ENCODE peak calls at places on chromosomes 6 and 20, in seven cellular contexts. N, W, V, Z, M, A and S are unnamed samples.

GRCh38 chr6:19472168-19472567 is 365.0 kb upstream of the ID4 start:
- DNase-seq in Z (peak), V (peak), N (no peak), M (no peak), A (peak), W (peak), S (no peak)

GRCh38 chr6:155080876-155081845 is 86.0 kb downstream of the TIAM2 start:
- DNase-seq in W (peak), V (peak), N (no peak), M (no peak), Z (peak), A (no peak), S (no peak)

GRCh38 chr20:3045042-3045815 is 623 bp upstream of the MRPS26 start:
- DNase-seq in Z (peak), W (peak), M (no peak), N (peak), A (no peak), V (peak), S (no peak)

GRCh38 chr20:24917797-24918578 is 31.1 kb upstream of the CST7 start:
- DNase-seq in V (peak), Z (peak), M (peak), N (peak), W (peak), A (peak), S (peak)

GRCh38 chr6:162123797-162124196 is 603.8 kb downstream of the PRKN start:
- DNase-seq in N (no peak), A (peak), Z (no peak), V (no peak), M (no peak), W (no peak), S (no peak)

GRCh38 chr6:168778201-168778600 is 337.2 kb downstream of the SMOC2 start:
- DNase-seq in Z (no peak), N (no peak), A (no peak), W (no peak), M (no peak), V (no peak), S (no peak)

GRCh38 chr6:83252717-83253116 is 59.6 kb downstream of the RWDD2A start:
- DNase-seq in A (peak), W (peak), Z (peak), N (no peak), M (no peak), V (peak), S (no peak)

GRCh38 chr6:39102024-39102820 is 12.8 kb downstream of the SAYSD1 start:
- DNase-seq in A (peak), W (peak), V (peak), M (peak), N (peak), Z (peak), S (peak)

GRCh38 chr20:9306521-9306920 is 207.9 kb upstream of the LAMP5 start:
- DNase-seq in N (no peak), V (peak), A (peak), W (peak), M (no peak), Z (peak), S (no peak)

GRCh38 chr6:51152594-51152993 is 333.9 kb downstream of the TFAP2B start:
- DNase-seq in N (no peak), M (no peak), V (no peak), W (no peak), A (peak), Z (no peak), S (no peak)

DNA sequence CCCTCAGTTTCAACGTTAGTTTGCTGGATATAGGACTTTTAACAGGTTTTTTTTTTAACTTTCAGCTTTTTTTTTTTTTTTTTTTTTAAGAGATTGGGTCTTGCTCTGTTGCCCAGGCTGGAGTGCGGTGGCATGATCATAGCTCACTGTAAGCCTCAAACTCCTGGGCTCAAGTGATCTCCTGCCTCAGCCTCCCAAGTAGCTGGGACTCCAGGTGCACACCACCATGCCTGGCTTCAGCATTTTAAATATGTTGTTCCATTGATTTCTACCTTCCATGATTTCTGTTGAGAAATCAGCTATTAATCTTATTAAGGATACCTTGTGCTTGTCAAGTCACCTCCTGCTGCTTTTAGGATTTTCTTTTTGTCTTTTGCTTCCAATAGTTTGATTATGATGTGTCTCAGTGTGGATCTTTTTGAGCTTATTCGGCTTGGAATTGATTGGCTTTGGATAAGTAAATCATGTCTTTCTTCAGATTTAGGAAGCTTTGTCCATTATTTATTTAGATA is 52.0 kb downstream of the CDYL start:
- DNase-seq in Z (no peak), A (no peak), M (no peak), V (no peak), N (no peak), W (no peak), S (no peak)
- H3K4ac ChIP-seq in Z (no peak), A (no peak), M (no peak), V (peak), N (no peak), W (no peak), S (no peak)

DNA sequence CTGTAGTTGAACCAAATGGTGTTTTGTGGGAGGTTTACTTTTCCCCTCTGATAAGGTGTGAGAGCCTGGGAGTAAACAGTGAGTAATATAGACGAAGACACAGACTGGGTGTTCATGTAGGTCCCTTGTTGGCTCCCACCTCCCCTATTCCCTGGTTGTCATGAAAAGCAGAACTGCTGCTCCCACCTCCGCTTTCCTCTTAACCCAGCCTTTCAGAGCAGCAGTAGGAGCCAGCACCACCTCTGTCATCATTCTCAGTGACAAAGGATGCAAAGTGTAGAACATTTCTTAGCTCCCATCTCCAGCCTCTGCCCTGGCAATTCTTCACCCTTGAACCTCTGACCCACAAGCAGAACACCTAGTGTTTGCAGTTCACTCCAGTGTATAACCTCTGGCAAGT is 29.2 kb downstream of the NCOA7 start:
- DNase-seq in V (no peak), A (no peak), W (no peak), M (no peak), N (no peak), Z (no peak), S (no peak)
- H4K8ac ChIP-seq in V (no peak), A (no peak), W (no peak), M (no peak), N (no peak), Z (no peak), S (no peak)

GRCh38 chr6:72720464-72720863 is 98.6 kb downstream of the KCNQ5 start:
- DNase-seq in M (no peak), N (no peak), A (no peak), Z (no peak), W (peak), V (peak), S (no peak)
- H3K4ac ChIP-seq in M (no peak), N (no peak), A (no peak), Z (no peak), W (no peak), V (no peak), S (no peak)

DNA sequence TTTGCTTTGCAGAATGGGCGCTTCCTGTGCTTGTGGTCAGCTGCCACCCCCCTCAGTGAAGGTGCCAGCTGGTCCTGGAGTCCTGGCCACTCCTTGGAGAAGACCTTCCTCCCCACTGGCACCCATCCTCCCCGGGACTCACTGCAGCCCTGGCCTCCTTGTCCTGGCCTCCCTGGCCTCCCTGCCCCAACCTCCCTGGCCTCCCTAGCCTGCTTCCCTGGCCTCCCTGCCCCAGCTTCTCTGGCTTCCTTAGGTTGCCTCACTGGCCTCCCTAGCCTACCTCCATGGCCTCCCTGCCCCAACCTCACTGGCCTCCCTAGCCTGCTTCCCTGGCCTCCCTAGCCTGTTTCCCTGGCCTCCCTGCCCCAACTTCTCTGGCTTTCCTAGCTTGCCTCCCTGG is 297.8 kb downstream of the CDH4 start:
- DNase-seq in W (no peak), M (no peak), N (no peak), Z (no peak), A (no peak), V (no peak), S (no peak)
- H4K8ac ChIP-seq in W (no peak), M (no peak), N (no peak), Z (no peak), A (no peak), V (no peak), S (no peak)

GRCh38 chr6:167229586-167229985 is 61.5 kb upstream of the UNC93A start:
- DNase-seq in M (peak), A (peak), Z (no peak), V (no peak), N (no peak), W (no peak), S (no peak)
- H3K4ac ChIP-seq in M (no peak), A (peak), Z (no peak), V (no peak), N (no peak), W (no peak), S (no peak)

GRCh38 chr6:144585217-144585814 is 300.2 kb downstream of the UTRN start:
- DNase-seq in A (peak), M (no peak), N (no peak), V (peak), W (peak), Z (peak), S (peak)

GRCh38 chr6:144590540-144590939 is 305.4 kb downstream of the UTRN start:
- DNase-seq in M (no peak), V (peak), Z (no peak), N (no peak), W (no peak), A (no peak), S (no peak)

GRCh38 chr6:144583614-144583954 is 298.4 kb downstream of the UTRN start:
- DNase-seq in M (no peak), Z (no peak), N (no peak), A (no peak), V (peak), W (no peak), S (no peak)

GRCh38 chr6:144588674-144589325 is 303.7 kb downstream of the UTRN start:
- DNase-seq in Z (no peak), N (no peak), W (no peak), V (no peak), M (no peak), A (no peak), S (no peak)

DNA sequence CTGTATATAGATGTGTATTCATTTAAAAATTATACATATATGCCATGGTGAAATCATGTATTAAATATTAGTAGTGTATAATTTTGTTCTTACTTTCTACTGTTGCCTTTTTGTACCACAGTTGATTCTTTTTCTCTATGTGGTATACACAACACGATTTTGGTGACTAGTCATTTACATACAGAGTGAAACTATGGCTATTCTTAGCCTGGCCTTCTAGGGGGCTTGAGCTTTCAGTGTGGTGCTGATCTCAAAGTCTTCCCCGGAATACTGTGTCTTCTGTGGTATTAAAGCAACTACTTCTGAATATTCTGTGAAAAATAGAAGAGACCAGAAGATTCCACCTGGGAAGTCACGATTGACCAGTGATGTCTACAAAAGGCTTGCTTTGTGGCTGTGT is 301.9 kb downstream of the UTRN start:
- DNase-seq in V (no peak), Z (no peak), W (no peak), A (no peak), M (no peak), N (no peak), S (no peak)
- H4K8ac ChIP-seq in V (no peak), Z (no peak), W (peak), A (no peak), M (no peak), N (no peak), S (no peak)

GRCh38 chr6:163730496-163731210 is 316.1 kb downstream of the QKI start:
- DNase-seq in N (no peak), V (no peak), Z (no peak), A (no peak), M (no peak), W (no peak), S (no peak)

GRCh38 chr6:163729127-163729872 is 314.8 kb downstream of the QKI start:
- DNase-seq in A (no peak), N (no peak), M (no peak), W (no peak), V (no peak), Z (no peak), S (no peak)

GRCh38 chr6:163726037-163726695 is 311.6 kb downstream of the QKI start:
- DNase-seq in W (no peak), N (no peak), Z (no peak), V (no peak), M (no peak), A (no peak), S (no peak)

GRCh38 chr6:163731215-163732013 is 316.9 kb downstream of the QKI start:
- DNase-seq in A (no peak), M (no peak), W (no peak), N (no peak), V (no peak), Z (peak), S (no peak)

GRCh38 chr6:163728442-163729126 is 314.1 kb downstream of the QKI start:
- DNase-seq in W (no peak), A (no peak), V (no peak), N (no peak), Z (no peak), M (no peak), S (no peak)
- H3K4ac ChIP-seq in W (no peak), A (no peak), V (no peak), N (no peak), Z (no peak), M (no peak), S (no peak)

GRCh38 chr6:6715465-6715864 is 126.9 kb downstream of the LY86 start:
- DNase-seq in V (no peak), A (peak), Z (no peak), W (no peak), M (no peak), N (no peak), S (no peak)

GRCh38 chr6:6717953-6718352 is 129.4 kb downstream of the LY86 start:
- DNase-seq in N (no peak), V (no peak), Z (peak), M (no peak), W (peak), A (no peak), S (no peak)

GRCh38 chr6:6713660-6714446 is 125.3 kb downstream of the LY86 start:
- DNase-seq in W (peak), V (no peak), Z (peak), M (no peak), N (no peak), A (no peak), S (no peak)

GRCh38 chr6:6714498-6715360 is 126.2 kb downstream of the LY86 start:
- DNase-seq in Z (peak), A (no peak), M (no peak), N (no peak), V (no peak), W (peak), S (no peak)

DNA sequence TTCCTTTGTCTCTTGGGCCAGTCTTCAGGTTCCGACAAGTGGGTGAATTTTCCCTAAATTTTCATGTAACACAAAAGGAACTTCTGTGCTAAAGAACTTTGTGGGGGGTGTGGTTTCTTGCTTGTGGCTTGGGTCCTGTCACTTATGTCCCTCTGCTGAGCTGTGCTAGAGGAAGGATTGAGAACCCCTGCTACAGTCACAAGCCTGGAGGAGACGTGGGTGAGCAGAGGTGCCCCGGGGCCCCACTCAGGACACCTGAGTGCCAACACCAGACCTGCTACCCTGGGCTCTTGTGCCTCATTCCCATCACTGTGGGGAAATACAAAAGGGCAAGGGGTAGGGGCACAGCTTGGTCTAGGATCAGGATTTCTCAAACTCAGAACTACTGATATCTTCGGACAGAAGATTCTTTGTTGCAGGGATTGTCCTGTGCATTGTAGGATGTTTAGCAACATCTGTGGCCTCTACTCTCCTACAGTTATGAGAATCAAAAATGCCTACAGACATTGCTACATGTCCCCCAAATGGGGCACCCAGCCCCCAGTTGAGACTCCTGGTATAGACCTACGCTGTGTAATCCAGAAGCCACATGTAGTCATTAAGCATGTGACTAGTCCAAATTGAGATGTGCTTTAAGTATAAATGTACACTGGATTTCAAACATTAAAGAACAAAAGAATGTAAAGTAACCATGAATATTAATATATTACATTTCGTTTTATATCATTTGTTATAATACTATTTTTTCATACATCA is 128.7 kb downstream of the LY86 start:
- DNase-seq in N (no peak), A (no peak), V (no peak), M (no peak), W (no peak), Z (no peak), S (no peak)
- H4K8ac ChIP-seq in N (no peak), A (no peak), V (no peak), M (no peak), W (no peak), Z (peak), S (no peak)

GRCh38 chr6:70844301-70844700 is 112.6 kb downstream of the B3GAT2 start:
- DNase-seq in A (no peak), V (no peak), W (no peak), Z (no peak), M (no peak), N (no peak), S (no peak)
- H3K4ac ChIP-seq in A (no peak), V (no peak), W (no peak), Z (no peak), M (no peak), N (no peak), S (no peak)

DNA sequence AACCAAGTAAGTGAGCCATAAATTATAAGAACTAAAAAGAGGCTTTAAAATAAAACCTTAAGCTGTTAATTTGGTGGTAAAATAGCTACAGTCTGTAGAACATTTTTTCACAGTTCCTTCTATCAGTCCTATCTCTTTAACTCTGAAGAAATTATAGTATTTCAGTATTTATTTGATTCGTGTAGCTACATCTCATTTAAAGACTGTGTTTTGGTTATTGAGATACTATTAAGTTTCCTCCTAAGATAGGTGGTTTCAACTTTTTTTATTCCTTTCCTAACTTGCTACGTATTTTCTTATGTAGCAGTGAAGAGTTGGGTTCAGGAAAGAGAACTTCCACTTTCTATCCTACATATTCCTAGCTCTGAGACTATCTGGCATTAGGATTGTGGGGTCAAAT is 97.2 kb downstream of the CD2AP start:
- DNase-seq in W (no peak), N (no peak), A (no peak), Z (no peak), V (no peak), M (no peak), S (no peak)
- H4K8ac ChIP-seq in W (no peak), N (no peak), A (no peak), Z (no peak), V (no peak), M (no peak), S (no peak)